ENCODE peak calls at places on chromosome 10, in five cellular contexts. P is NCI-H1092, B is cardiac fibroblast, S is skeletal muscle cell, L is pancreas. W is an unnamed sample.

GRCh38 chr10:34641147-34641912 is 173.8 kb downstream of the PARD3 start:
- DNase-seq in B (no peak), L (no peak), P (no peak), S (no peak), W (no peak)

GRCh38 chr10:15897282-15897681 is 37.0 kb upstream of the MINDY3 start:
- DNase-seq in P (no peak), S (peak; percentile 26), B (peak; percentile 26), L (no peak), W (peak; percentile 12)

GRCh38 chr10:133100706-133101463 is 13.2 kb downstream of the ADGRA1 start:
- DNase-seq in P (no peak), B (no peak), S (no peak), L (peak; percentile 67), W (no peak)

GRCh38 chr10:17729630-17730029 is 22.4 kb upstream of the TMEM236 start:
- DNase-seq in P (no peak), B (no peak), S (no peak), L (no peak), W (no peak)

GRCh38 chr10:33301097-33301789 is 33.2 kb downstream of the NRP1 start:
- DNase-seq in P (no peak), B (no peak), L (no peak), S (no peak), W (no peak)

GRCh38 chr10:73088304-73088703 is 8.4 kb downstream of the P4HA1 start:
- DNase-seq in S (no peak), P (no peak), L (no peak), B (no peak), W (no peak)

GRCh38 chr10:4819707-4820106 is 6.3 kb upstream of the AKR1E2 start:
- DNase-seq in L (no peak), P (no peak), B (no peak), S (no peak), W (no peak)

GRCh38 chr10:101438881-101439391 is 85.0 kb downstream of the BTRC start:
- DNase-seq in L (no peak), P (no peak), S (no peak), B (peak; percentile 11), W (no peak)

GRCh38 chr10:79255007-79255507 is 92.2 kb upstream of the PPIF start:
- DNase-seq in S (no peak), L (no peak), P (no peak), B (no peak), W (no peak)